ENCODE peak calls at places on chromosomes 13 and 19, in eight cellular contexts. One of them, this sample, is unnamed.

GRCh38 chr13:60402022-60402421 is 5.0 kb downstream of the TDRD3 start:
- DNase-seq in Peyer's patch: no peak
- DNase-seq in hepatocyte: peak
- DNase-seq in H1: no peak
- DNase-seq in lower leg skin: no peak
- DNase-seq in left lung: no peak
- DNase-seq in upper lobe of right lung: no peak
- DNase-seq in epithelial cell of esophagus: peak
- DNase-seq in this sample: no peak

GRCh38 chr13:51323824-51324511 is 15.5 kb upstream of the SERPINE3 start:
- DNase-seq in Peyer's patch: no peak
- DNase-seq in hepatocyte: no peak
- DNase-seq in H1: no peak
- DNase-seq in lower leg skin: no peak
- DNase-seq in left lung: no peak
- DNase-seq in upper lobe of right lung: no peak
- DNase-seq in epithelial cell of esophagus: peak
- DNase-seq in this sample: no peak

GRCh38 chr19:41876847-41877489 is at the start of gene CD79A:
- DNase-seq in Peyer's patch: peak
- DNase-seq in hepatocyte: no peak
- DNase-seq in H1: peak
- DNase-seq in lower leg skin: no peak
- DNase-seq in left lung: no peak
- DNase-seq in upper lobe of right lung: no peak
- DNase-seq in epithelial cell of esophagus: no peak
- DNase-seq in this sample: no peak

GRCh38 chr19:12194827-12195500 is 32.1 kb downstream of the ZNF136 start:
- DNase-seq in Peyer's patch: peak
- DNase-seq in hepatocyte: no peak
- DNase-seq in H1: no peak
- DNase-seq in lower leg skin: peak
- DNase-seq in left lung: peak
- DNase-seq in upper lobe of right lung: peak
- DNase-seq in epithelial cell of esophagus: peak
- DNase-seq in this sample: peak

GRCh38 chr13:50990540-50991506 is 81.2 kb downstream of the RNASEH2B start:
- DNase-seq in Peyer's patch: peak
- DNase-seq in hepatocyte: peak
- DNase-seq in H1: no peak
- DNase-seq in lower leg skin: no peak
- DNase-seq in left lung: no peak
- DNase-seq in upper lobe of right lung: no peak
- DNase-seq in epithelial cell of esophagus: no peak
- DNase-seq in this sample: peak

GRCh38 chr13:90293793-90294361 is 1053.6 kb upstream of the MIR17HG start:
- DNase-seq in Peyer's patch: no peak
- DNase-seq in hepatocyte: no peak
- DNase-seq in H1: no peak
- DNase-seq in lower leg skin: no peak
- DNase-seq in left lung: no peak
- DNase-seq in upper lobe of right lung: no peak
- DNase-seq in epithelial cell of esophagus: peak
- DNase-seq in this sample: no peak

GRCh38 chr13:65638572-65639168 is 1591.5 kb downstream of the PCDH9 start:
- DNase-seq in Peyer's patch: no peak
- DNase-seq in hepatocyte: peak
- DNase-seq in H1: no peak
- DNase-seq in lower leg skin: no peak
- DNase-seq in left lung: no peak
- DNase-seq in upper lobe of right lung: no peak
- DNase-seq in epithelial cell of esophagus: peak
- DNase-seq in this sample: peak

GRCh38 chr19:46890423-46891170 is 29.8 kb downstream of the ARHGAP35 start:
- DNase-seq in Peyer's patch: peak
- DNase-seq in hepatocyte: peak
- DNase-seq in H1: no peak
- DNase-seq in lower leg skin: no peak
- DNase-seq in left lung: no peak
- DNase-seq in upper lobe of right lung: no peak
- DNase-seq in epithelial cell of esophagus: peak
- DNase-seq in this sample: peak

GRCh38 chr13:21849323-21849722 is 178.4 kb downstream of the FGF9 start:
- DNase-seq in Peyer's patch: peak
- DNase-seq in hepatocyte: peak
- DNase-seq in H1: no peak
- DNase-seq in lower leg skin: no peak
- DNase-seq in left lung: no peak
- DNase-seq in upper lobe of right lung: no peak
- DNase-seq in epithelial cell of esophagus: peak
- DNase-seq in this sample: peak

GRCh38 chr19:45396389-45397260 is 8.2 kb downstream of the PPP1R13L start:
- DNase-seq in Peyer's patch: no peak
- DNase-seq in hepatocyte: no peak
- DNase-seq in H1: peak
- DNase-seq in lower leg skin: no peak
- DNase-seq in left lung: no peak
- DNase-seq in upper lobe of right lung: no peak
- DNase-seq in epithelial cell of esophagus: no peak
- DNase-seq in this sample: no peak

GRCh38 chr19:48656840-48657474 is 11.0 kb upstream of the CA11 start:
- DNase-seq in Peyer's patch: peak
- DNase-seq in hepatocyte: peak
- DNase-seq in H1: no peak
- DNase-seq in lower leg skin: peak
- DNase-seq in left lung: no peak
- DNase-seq in upper lobe of right lung: no peak
- DNase-seq in epithelial cell of esophagus: peak
- DNase-seq in this sample: peak

GRCh38 chr13:83325454-83325853 is 556.8 kb downstream of the SLITRK1 start:
- DNase-seq in Peyer's patch: no peak
- DNase-seq in hepatocyte: no peak
- DNase-seq in H1: no peak
- DNase-seq in lower leg skin: no peak
- DNase-seq in left lung: no peak
- DNase-seq in upper lobe of right lung: no peak
- DNase-seq in epithelial cell of esophagus: peak
- DNase-seq in this sample: peak

GRCh38 chr13:49858183-49858856 is 65.8 kb upstream of the KPNA3 start:
- DNase-seq in Peyer's patch: no peak
- DNase-seq in hepatocyte: peak
- DNase-seq in H1: no peak
- DNase-seq in lower leg skin: no peak
- DNase-seq in left lung: no peak
- DNase-seq in upper lobe of right lung: no peak
- DNase-seq in epithelial cell of esophagus: peak
- DNase-seq in this sample: peak

GRCh38 chr13:73497430-73497829 is 438.6 kb downstream of the KLF5 start:
- DNase-seq in Peyer's patch: no peak
- DNase-seq in hepatocyte: no peak
- DNase-seq in H1: no peak
- DNase-seq in lower leg skin: no peak
- DNase-seq in left lung: no peak
- DNase-seq in upper lobe of right lung: no peak
- DNase-seq in epithelial cell of esophagus: peak
- DNase-seq in this sample: no peak

GRCh38 chr13:37645181-37645580 is 46.6 kb upstream of the POSTN start:
- DNase-seq in Peyer's patch: no peak
- DNase-seq in hepatocyte: no peak
- DNase-seq in H1: no peak
- DNase-seq in lower leg skin: no peak
- DNase-seq in left lung: no peak
- DNase-seq in upper lobe of right lung: no peak
- DNase-seq in epithelial cell of esophagus: no peak
- DNase-seq in this sample: no peak

GRCh38 chr19:57269515-57270250 is 10.6 kb upstream of the ZNF460 start:
- DNase-seq in Peyer's patch: no peak
- DNase-seq in hepatocyte: peak
- DNase-seq in H1: no peak
- DNase-seq in lower leg skin: no peak
- DNase-seq in left lung: no peak
- DNase-seq in upper lobe of right lung: no peak
- DNase-seq in epithelial cell of esophagus: peak
- DNase-seq in this sample: peak

GRCh38 chr13:60155978-60156377 is 7.8 kb downstream of the DIAPH3 start:
- DNase-seq in Peyer's patch: no peak
- DNase-seq in hepatocyte: no peak
- DNase-seq in H1: no peak
- DNase-seq in lower leg skin: no peak
- DNase-seq in left lung: no peak
- DNase-seq in upper lobe of right lung: no peak
- DNase-seq in epithelial cell of esophagus: no peak
- DNase-seq in this sample: peak

DNA sequence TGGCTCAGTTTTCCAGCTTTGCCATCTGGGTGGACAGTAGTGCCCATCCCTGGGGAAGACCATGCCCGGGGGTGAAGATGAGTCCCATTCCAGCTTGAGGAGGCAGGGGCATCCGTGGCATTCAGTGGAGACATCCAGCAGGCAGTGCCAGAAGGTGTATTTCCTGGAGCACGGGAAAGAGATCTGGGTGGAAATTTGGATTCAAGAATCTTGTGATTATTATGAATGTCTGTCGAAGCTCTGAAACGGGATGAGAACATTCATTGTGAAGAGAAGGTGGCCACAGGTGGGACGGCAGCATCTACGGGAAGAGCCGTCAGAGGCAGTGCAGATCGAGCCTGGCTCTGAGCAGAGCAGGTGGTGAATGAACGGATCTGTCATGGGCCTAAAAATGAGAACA is 167.3 kb upstream of the RNF113B start:
- DNase-seq in Peyer's patch: no peak
- DNase-seq in hepatocyte: no peak
- DNase-seq in H1: no peak
- DNase-seq in lower leg skin: no peak
- DNase-seq in left lung: no peak
- DNase-seq in upper lobe of right lung: no peak
- DNase-seq in epithelial cell of esophagus: no peak
- DNase-seq in this sample: no peak
- H3K4me3 ChIP-seq in Peyer's patch: no peak
- H3K4me3 ChIP-seq in hepatocyte: no peak
- H3K4me3 ChIP-seq in H1: no peak
- H3K4me3 ChIP-seq in lower leg skin: no peak
- H3K4me3 ChIP-seq in left lung: no peak
- H3K4me3 ChIP-seq in upper lobe of right lung: no peak
- H3K4me3 ChIP-seq in epithelial cell of esophagus: no peak
- H3K4me3 ChIP-seq in this sample: no peak

DNA sequence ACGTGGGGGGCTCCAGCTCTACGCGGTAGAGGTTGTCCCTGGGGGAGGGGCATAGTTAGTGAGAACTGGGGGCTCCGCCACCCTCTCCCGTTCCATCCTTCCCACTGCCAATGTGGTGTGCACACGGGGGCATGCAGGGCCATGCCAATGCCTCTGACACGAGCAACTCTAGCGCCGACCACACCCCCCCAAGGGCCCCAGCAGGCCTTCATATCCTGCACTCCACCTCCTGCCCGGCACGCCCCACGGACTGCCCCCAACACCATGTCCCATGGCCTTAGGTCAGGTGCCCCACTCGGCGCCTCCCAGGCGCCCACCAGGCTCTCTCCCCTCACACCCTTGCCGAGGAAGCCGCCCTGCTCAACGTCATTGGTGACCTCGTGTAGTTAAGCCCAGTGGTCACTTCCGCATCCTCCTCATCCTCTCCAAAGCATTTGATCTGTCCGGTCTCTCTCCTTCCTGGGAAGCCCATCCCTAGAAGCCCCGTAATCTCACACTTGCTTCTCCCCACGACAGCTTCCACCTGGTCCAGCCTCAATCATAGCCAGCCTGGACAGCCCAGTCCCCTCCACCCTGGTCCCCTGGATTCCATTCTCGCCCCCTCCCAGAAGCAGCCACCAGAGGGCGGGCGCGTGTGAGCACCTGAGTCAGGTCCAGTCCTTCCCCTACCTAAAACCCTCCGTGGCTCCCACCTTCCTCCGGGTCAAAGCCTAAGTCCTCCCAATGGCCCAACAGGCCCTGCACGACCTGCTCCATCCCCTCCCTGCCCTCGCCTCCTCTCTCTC is 2.1 kb downstream of the SEMA6B start:
- DNase-seq in Peyer's patch: no peak
- DNase-seq in hepatocyte: peak
- DNase-seq in H1: peak
- DNase-seq in lower leg skin: no peak
- DNase-seq in left lung: no peak
- DNase-seq in upper lobe of right lung: no peak
- DNase-seq in epithelial cell of esophagus: no peak
- DNase-seq in this sample: no peak
- TF ChIP-seq CTCF in Peyer's patch: peak
- TF ChIP-seq CTCF in hepatocyte: no peak
- TF ChIP-seq CTCF in H1: peak
- TF ChIP-seq CTCF in lower leg skin: no peak
- TF ChIP-seq CTCF in left lung: no peak
- TF ChIP-seq CTCF in upper lobe of right lung: no peak
- TF ChIP-seq CTCF in epithelial cell of esophagus: peak
- TF ChIP-seq CTCF in this sample: no peak

GRCh38 chr19:55174425-55175116 is 5.5 kb downstream of the SYT5 start:
- DNase-seq in Peyer's patch: no peak
- DNase-seq in hepatocyte: no peak
- DNase-seq in H1: no peak
- DNase-seq in lower leg skin: no peak
- DNase-seq in left lung: no peak
- DNase-seq in upper lobe of right lung: no peak
- DNase-seq in epithelial cell of esophagus: no peak
- DNase-seq in this sample: no peak
- H3K4me3 ChIP-seq in Peyer's patch: no peak
- H3K4me3 ChIP-seq in hepatocyte: no peak
- H3K4me3 ChIP-seq in H1: no peak
- H3K4me3 ChIP-seq in lower leg skin: no peak
- H3K4me3 ChIP-seq in left lung: no peak
- H3K4me3 ChIP-seq in upper lobe of right lung: no peak
- H3K4me3 ChIP-seq in epithelial cell of esophagus: no peak
- H3K4me3 ChIP-seq in this sample: no peak

GRCh38 chr19:19507354-19507753 is 8.0 kb downstream of the TSSK6 start:
- DNase-seq in Peyer's patch: no peak
- DNase-seq in hepatocyte: no peak
- DNase-seq in H1: no peak
- DNase-seq in lower leg skin: no peak
- DNase-seq in left lung: no peak
- DNase-seq in upper lobe of right lung: no peak
- DNase-seq in epithelial cell of esophagus: no peak
- DNase-seq in this sample: no peak

GRCh38 chr19:19508217-19508616 is 7.1 kb downstream of the TSSK6 start:
- DNase-seq in Peyer's patch: no peak
- DNase-seq in hepatocyte: no peak
- DNase-seq in H1: no peak
- DNase-seq in lower leg skin: no peak
- DNase-seq in left lung: no peak
- DNase-seq in upper lobe of right lung: no peak
- DNase-seq in epithelial cell of esophagus: no peak
- DNase-seq in this sample: no peak

GRCh38 chr19:19513671-19514070 is 1.7 kb downstream of the TSSK6 start:
- DNase-seq in Peyer's patch: no peak
- DNase-seq in hepatocyte: no peak
- DNase-seq in H1: no peak
- DNase-seq in lower leg skin: no peak
- DNase-seq in left lung: no peak
- DNase-seq in upper lobe of right lung: no peak
- DNase-seq in epithelial cell of esophagus: no peak
- DNase-seq in this sample: no peak

GRCh38 chr19:19514215-19514633 is 1.1 kb downstream of the TSSK6 start:
- DNase-seq in Peyer's patch: no peak
- DNase-seq in hepatocyte: no peak
- DNase-seq in H1: no peak
- DNase-seq in lower leg skin: peak
- DNase-seq in left lung: peak
- DNase-seq in upper lobe of right lung: peak
- DNase-seq in epithelial cell of esophagus: no peak
- DNase-seq in this sample: peak

GRCh38 chr19:19510432-19510831 is 4.9 kb downstream of the TSSK6 start:
- DNase-seq in Peyer's patch: no peak
- DNase-seq in hepatocyte: no peak
- DNase-seq in H1: no peak
- DNase-seq in lower leg skin: no peak
- DNase-seq in left lung: no peak
- DNase-seq in upper lobe of right lung: no peak
- DNase-seq in epithelial cell of esophagus: peak
- DNase-seq in this sample: peak
- TF ChIP-seq CTCF in Peyer's patch: no peak
- TF ChIP-seq CTCF in hepatocyte: no peak
- TF ChIP-seq CTCF in H1: no peak
- TF ChIP-seq CTCF in lower leg skin: no peak
- TF ChIP-seq CTCF in left lung: no peak
- TF ChIP-seq CTCF in upper lobe of right lung: no peak
- TF ChIP-seq CTCF in epithelial cell of esophagus: no peak
- TF ChIP-seq CTCF in this sample: no peak

This sample was measured in AG10803.